ENCODE peak calls at places on chromosomes 1 and 21, in five cellular contexts. Y is choroid plexus epithelial cell, P is NAMALWA, T is HS-27A, L is left ventricle myocardium inferior. D is an unnamed sample.

GRCh38 chr1:205077934-205078311 is 6.3 kb downstream of the TMEM81 start:
- DNase-seq in Y (peak; percentile 26), P (no peak), T (no peak), L (no peak), D (no peak)

GRCh38 chr1:98706173-98706848 is 44.8 kb downstream of the SNX7 start:
- DNase-seq in Y (peak; percentile 5), P (no peak), T (no peak), L (no peak), D (no peak)

GRCh38 chr1:236063919-236064673 is 794 bp downstream of the NID1 start:
- DNase-seq in Y (peak; percentile 76), P (no peak), T (peak; percentile 38), L (peak; percentile 68), D (no peak)

GRCh38 chr1:32249831-32250525 is 1.1 kb upstream of the LCK start:
- DNase-seq in Y (peak; percentile 45), P (peak; percentile 89), T (no peak), L (peak; percentile 31), D (peak; percentile 97)

GRCh38 chr1:37441490-37441889 is 32.9 kb upstream of the ZC3H12A start:
- DNase-seq in Y (no peak), P (no peak), T (no peak), L (no peak), D (no peak)

GRCh38 chr1:108816049-108816882 is 40.6 kb downstream of the AKNAD1 start:
- DNase-seq in Y (peak; percentile 93), P (no peak), T (peak; percentile 77), L (peak; percentile 66), D (no peak)

GRCh38 chr1:24180676-24181075 is 6.4 kb downstream of the IFNLR1 start:
- DNase-seq in Y (no peak), P (no peak), T (no peak), L (no peak), D (no peak)

GRCh38 chr1:60227581-60228252 is 154.1 kb upstream of the C1orf87 start:
- DNase-seq in Y (no peak), P (no peak), T (no peak), L (no peak), D (no peak)

GRCh38 chr1:223718850-223719249 is 6.5 kb downstream of the CAPN2 start:
- DNase-seq in Y (peak; percentile 68), P (no peak), T (no peak), L (no peak), D (no peak)

GRCh38 chr1:93591833-93592635 is 89.6 kb downstream of the BCAR3 start:
- DNase-seq in Y (no peak), P (peak; percentile 55), T (no peak), L (no peak), D (peak; percentile 15)

GRCh38 chr1:171595324-171595723 is 26.7 kb upstream of the MYOCOS start:
- DNase-seq in Y (peak; percentile 41), P (no peak), T (no peak), L (no peak), D (no peak)

GRCh38 chr1:76713535-76713934 is 153.7 kb upstream of the ST6GALNAC5 start:
- DNase-seq in Y (no peak), P (no peak), T (no peak), L (no peak), D (no peak)

GRCh38 chr1:57632401-57632800 is 208.5 kb upstream of the DAB1 start:
- DNase-seq in Y (peak; percentile 54), P (no peak), T (no peak), L (no peak), D (no peak)

GRCh38 chr21:38389891-38390290 is 108.4 kb downstream of the ERG start:
- DNase-seq in Y (no peak), P (no peak), T (no peak), L (no peak), D (no peak)

GRCh38 chr1:235221653-235222052 is 60.6 kb upstream of the RBM34 start:
- DNase-seq in Y (no peak), P (no peak), T (no peak), L (no peak), D (no peak)

GRCh38 chr1:171219751-171220385 is 28.4 kb upstream of the FMO1 start:
- DNase-seq in Y (peak; percentile 92), P (no peak), T (no peak), L (no peak), D (no peak)

GRCh38 chr1:213337025-213337678 is 286.1 kb downstream of the RPS6KC1 start:
- DNase-seq in Y (no peak), P (no peak), T (no peak), L (no peak), D (no peak)

D was measured in MM.1S.